ENCODE peak calls at places on chromosomes 5 and 9, in eight cellular contexts. J is pancreas; H is IMR-90; I is CD8-positive, alpha-beta memory T cell; F is endodermal cell; A is neural progenitor cell; P is SJCRH30; Z is uterus. K is an unnamed sample.

GRCh38 chr5:178869577-178869976 is 9.8 kb downstream of the ZNF354B start:
- DNase-seq in Z (no peak), A (no peak), J (no peak), H (no peak), P (no peak), I (no peak), F (no peak), K (no peak)

GRCh38 chr9:37422289-37423104 is at the start of gene GRHPR:
- DNase-seq in H (peak; percentile 58), A (peak; percentile 83), F (peak; percentile 92), I (peak; percentile 90), P (peak; percentile 85), J (peak; percentile 96), Z (peak; percentile 89), K (peak; percentile 92)

GRCh38 chr9:123355761-123356520 is at the start of gene CRB2:
- DNase-seq in J (no peak), Z (peak; percentile 61), I (no peak), F (peak; percentile 91), P (peak; percentile 71), A (peak; percentile 91), H (no peak), K (no peak)

GRCh38 chr9:105447386-105447813 is 434 bp upstream of the FSD1L start:
- DNase-seq in H (no peak), P (no peak), F (no peak), I (no peak), A (no peak), J (no peak), Z (no peak), K (no peak)

GRCh38 chr5:33877483-33877882 is 14.3 kb downstream of the ADAMTS12 start:
- DNase-seq in A (no peak), I (no peak), H (no peak), Z (no peak), P (peak; percentile 14), J (no peak), F (no peak), K (no peak)

GRCh38 chr5:103542441-103542840 is 20.1 kb downstream of the NUDT12 start:
- DNase-seq in H (no peak), Z (no peak), P (no peak), F (no peak), A (no peak), J (no peak), I (no peak), K (no peak)

GRCh38 chr5:149265559-149265958 is 6.1 kb upstream of the AFAP1L1 start:
- DNase-seq in I (no peak), P (peak; percentile 27), J (no peak), H (peak; percentile 72), Z (no peak), F (no peak), A (no peak), K (no peak)

GRCh38 chr5:83378624-83379259 is 92.8 kb upstream of the VCAN start:
- DNase-seq in H (no peak), P (no peak), A (no peak), J (no peak), Z (no peak), F (peak; percentile 53), I (no peak), K (no peak)

GRCh38 chr9:109108318-109108717 is 11.4 kb downstream of the TMEM245 start:
- DNase-seq in A (no peak), I (no peak), H (peak; percentile 71), J (no peak), P (peak; percentile 22), Z (no peak), F (no peak), K (no peak)

GRCh38 chr9:8492034-8492433 is 692.5 kb upstream of the DMAC1 start:
- DNase-seq in P (no peak), H (no peak), F (no peak), I (no peak), Z (no peak), A (peak; percentile 34), J (no peak), K (no peak)

GRCh38 chr5:34715711-34716110 is 59.6 kb downstream of the RAI14 start:
- DNase-seq in A (no peak), J (no peak), P (no peak), Z (no peak), F (no peak), H (peak; percentile 33), I (no peak), K (no peak)

GRCh38 chr5:93915142-93915553 is 173.7 kb upstream of the POU5F2 start:
- DNase-seq in P (peak; percentile 77), Z (no peak), A (peak; percentile 70), I (no peak), F (no peak), J (no peak), H (peak; percentile 73), K (no peak)

GRCh38 chr5:143635888-143636287 is 176.1 kb upstream of the HMHB1 start:
- DNase-seq in F (no peak), P (no peak), I (no peak), J (no peak), Z (no peak), H (no peak), A (no peak), K (no peak)

GRCh38 chr9:92406506-92406905 is 2.1 kb upstream of the OGN start:
- DNase-seq in J (no peak), P (no peak), A (no peak), F (no peak), I (peak; percentile 48), Z (no peak), H (no peak), K (no peak)

GRCh38 chr5:91020065-91020800 is 362.9 kb downstream of the ARRDC3 start:
- DNase-seq in Z (no peak), J (no peak), P (no peak), F (no peak), H (peak; percentile 63), A (peak; percentile 51), I (no peak), K (no peak)

GRCh38 chr9:82020341-82020740 is 31.8 kb downstream of the SPATA31D1 start:
- DNase-seq in I (no peak), J (no peak), A (no peak), P (no peak), F (no peak), Z (no peak), H (no peak), K (no peak)

GRCh38 chr5:79236364-79236969 is 536 bp downstream of the JMY start:
- DNase-seq in I (peak; percentile 59), F (peak; percentile 81), P (peak; percentile 53), H (peak; percentile 20), J (peak; percentile 74), Z (peak; percentile 21), A (peak; percentile 80), K (peak; percentile 22)

GRCh38 chr9:105693435-105694275 is 686 bp upstream of the TMEM38B start:
- DNase-seq in H (peak; percentile 2), F (peak; percentile 53), J (no peak), I (no peak), P (peak; percentile 26), A (peak; percentile 33), Z (no peak), K (no peak)

GRCh38 chr5:392431-392988 is 50.5 kb upstream of the EXOC3 start:
- DNase-seq in H (peak; percentile 58), P (no peak), A (no peak), I (peak; percentile 84), F (peak; percentile 63), J (no peak), Z (no peak), K (no peak)

GRCh38 chr5:126358525-126358924 is 64.7 kb upstream of the GRAMD2B start:
- DNase-seq in F (no peak), I (no peak), Z (no peak), A (no peak), H (peak; percentile 49), P (peak; percentile 56), J (no peak), K (no peak)

GRCh38 chr5:126354857-126355731 is 68.1 kb upstream of the GRAMD2B start:
- DNase-seq in I (no peak), H (no peak), F (no peak), A (no peak), Z (no peak), J (no peak), P (peak; percentile 59), K (no peak)

GRCh38 chr5:126355940-126356339 is 67.3 kb upstream of the GRAMD2B start:
- DNase-seq in P (no peak), Z (no peak), I (no peak), F (no peak), J (no peak), H (no peak), A (no peak), K (no peak)

GRCh38 chr5:126359884-126360283 is 63.3 kb upstream of the GRAMD2B start:
- DNase-seq in H (no peak), I (no peak), F (no peak), Z (no peak), P (no peak), J (no peak), A (no peak), K (no peak)

GRCh38 chr5:126357585-126358342 is 65.4 kb upstream of the GRAMD2B start:
- DNase-seq in A (no peak), J (no peak), I (no peak), P (no peak), H (no peak), Z (no peak), F (no peak), K (no peak)
- H3K4me1 ChIP-seq in A (peaks cover 7% of the 10 kb centered on the region), J (no peaks in the 10 kb centered on the region), I (peaks cover 12% of the 10 kb centered on the region), P (peaks cover 30% of the 10 kb centered on the region), H (peaks cover 8% of the 10 kb centered on the region), Z (no peaks in the 10 kb centered on the region), F (no peaks in the 10 kb centered on the region), K (peaks cover 7% of the 10 kb centered on the region)

GRCh38 chr5:172453986-172454354 is 355 bp downstream of the SH3PXD2B start:
- DNase-seq in P (peak; percentile 65), J (peak; percentile 79), F (peak; percentile 84), A (peak; percentile 82), I (no peak), H (no peak), Z (peak; percentile 56), K (peak; percentile 50)
- H3K4me1 ChIP-seq in P (peaks cover 14% of the 10 kb centered on the region), J (no peaks in the 10 kb centered on the region), F (peaks cover 8% of the 10 kb centered on the region), A (peaks cover 20% of the 10 kb centered on the region), I (peaks cover 4% of the 10 kb centered on the region), H (peaks cover 24% of the 10 kb centered on the region), Z (peaks cover 19% of the 10 kb centered on the region), K (peaks cover 61% of the 10 kb centered on the region)

GRCh38 chr9:6214903-6215302 is 704 bp upstream of the IL33 start:
- DNase-seq in Z (no peak), F (no peak), P (no peak), A (no peak), I (no peak), H (peak; percentile 36), J (no peak), K (no peak)
- H3K4me1 ChIP-seq in Z (peaks cover 4% of the 10 kb centered on the region), F (peaks cover 4% of the 10 kb centered on the region), P (no peaks in the 10 kb centered on the region), A (peaks cover 3% of the 10 kb centered on the region), I (no peaks in the 10 kb centered on the region), H (peaks cover 2% of the 10 kb centered on the region), J (peaks cover 6% of the 10 kb centered on the region), K (peaks cover 18% of the 10 kb centered on the region)

DNA sequence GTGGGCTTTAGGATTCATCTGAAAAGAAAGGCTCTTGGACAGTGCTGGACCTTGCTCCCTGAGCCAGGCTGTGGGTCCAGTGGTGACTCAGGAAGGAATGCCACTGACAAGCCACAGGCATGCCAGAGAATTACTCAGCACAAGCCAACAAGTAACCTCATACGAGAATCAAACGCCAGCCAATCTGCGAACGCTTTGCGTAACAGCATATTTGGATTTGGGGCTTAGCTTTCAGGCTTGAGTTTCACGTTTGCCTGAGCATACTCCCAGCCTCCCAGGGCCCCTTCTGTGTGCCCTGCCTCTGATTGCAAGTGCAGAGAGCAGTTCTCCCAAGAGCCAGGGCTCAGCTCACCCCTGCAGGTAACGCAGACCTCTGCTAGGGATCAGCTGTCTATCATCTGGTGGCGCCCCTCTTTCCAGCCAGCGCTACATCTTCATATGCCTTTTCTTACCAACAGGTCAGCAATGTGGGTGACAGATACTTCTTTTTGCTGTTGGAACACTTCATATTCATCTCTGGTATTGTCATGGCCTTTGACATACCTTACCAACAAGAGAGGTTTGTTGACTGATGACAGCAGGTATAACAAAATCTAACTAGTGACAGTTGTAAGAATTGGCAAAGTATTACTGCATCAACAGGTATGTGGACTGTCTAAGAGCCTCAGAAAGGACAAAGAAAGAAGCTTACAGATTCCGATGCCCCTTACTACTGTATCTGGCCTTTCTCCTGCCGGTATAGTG is 30.1 kb upstream of the ZSWIM6 start:
- DNase-seq in Z (no peak), A (peak; percentile 27), F (peak; percentile 69), H (peak; percentile 100), P (peak; percentile 93), J (peak; percentile 60), I (no peak), K (peak; percentile 35)
- H3K4me1 ChIP-seq in Z (no peaks in the 10 kb centered on the region), A (peaks cover 20% of the 10 kb centered on the region), F (peaks cover 24% of the 10 kb centered on the region), H (peaks cover 37% of the 10 kb centered on the region), P (peaks cover 28% of the 10 kb centered on the region), J (peaks cover 5% of the 10 kb centered on the region), I (no peaks in the 10 kb centered on the region), K (peaks cover 51% of the 10 kb centered on the region)

K was measured in left ventricle myocardium inferior.